ENCODE peak calls at places on chromosomes 16 and 17, in five cellular contexts. One of them, this sample, is unnamed. For H3K9me3 and H3K27me3, the result is how much of the 10 kb centered on the place peaks cover.

GRCh38 chr16:17724242-17724898 is 253.6 kb upstream of the XYLT1 start:
- DNase-seq in A673: no peak
- DNase-seq in ovary: no peak
- DNase-seq in left ventricle myocardium inferior: no peak
- DNase-seq in CD8-positive, alpha-beta memory T cell: no peak
- DNase-seq in this sample: peak

GRCh38 chr17:43114101-43114691 is 11.0 kb downstream of the BRCA1 start:
- DNase-seq in A673: no peak
- DNase-seq in ovary: no peak
- DNase-seq in left ventricle myocardium inferior: no peak
- DNase-seq in CD8-positive, alpha-beta memory T cell: no peak
- DNase-seq in this sample: no peak

GRCh38 chr16:23949630-23950290 is 114.0 kb downstream of the PRKCB start:
- DNase-seq in A673: no peak
- DNase-seq in ovary: no peak
- DNase-seq in left ventricle myocardium inferior: peak
- DNase-seq in CD8-positive, alpha-beta memory T cell: peak
- DNase-seq in this sample: no peak

GRCh38 chr17:11251561-11252107 is 10.6 kb downstream of the SHISA6 start:
- DNase-seq in A673: peak
- DNase-seq in ovary: no peak
- DNase-seq in left ventricle myocardium inferior: no peak
- DNase-seq in CD8-positive, alpha-beta memory T cell: no peak
- DNase-seq in this sample: no peak

GRCh38 chr17:956905-957304 is 22.7 kb downstream of the NXN start:
- DNase-seq in A673: no peak
- DNase-seq in ovary: no peak
- DNase-seq in left ventricle myocardium inferior: no peak
- DNase-seq in CD8-positive, alpha-beta memory T cell: no peak
- DNase-seq in this sample: no peak

GRCh38 chr17:45172232-45172540 is 10.5 kb downstream of the HEXIM2 start:
- DNase-seq in A673: no peak
- DNase-seq in ovary: no peak
- DNase-seq in left ventricle myocardium inferior: no peak
- DNase-seq in CD8-positive, alpha-beta memory T cell: no peak
- DNase-seq in this sample: no peak

GRCh38 chr16:89507219-89507833 is 877 bp upstream of the SPG7 start:
- DNase-seq in A673: no peak
- DNase-seq in ovary: no peak
- DNase-seq in left ventricle myocardium inferior: no peak
- DNase-seq in CD8-positive, alpha-beta memory T cell: no peak
- DNase-seq in this sample: no peak

GRCh38 chr17:82203920-82204319 is 8.7 kb downstream of the CCDC57 start:
- DNase-seq in A673: no peak
- DNase-seq in ovary: no peak
- DNase-seq in left ventricle myocardium inferior: no peak
- DNase-seq in CD8-positive, alpha-beta memory T cell: no peak
- DNase-seq in this sample: no peak

GRCh38 chr17:27323538-27324212 is 29.8 kb downstream of the WSB1 start:
- DNase-seq in A673: no peak
- DNase-seq in ovary: peak
- DNase-seq in left ventricle myocardium inferior: peak
- DNase-seq in CD8-positive, alpha-beta memory T cell: no peak
- DNase-seq in this sample: no peak

GRCh38 chr17:80261159-80261894 is 675 bp downstream of the RNF213 start:
- DNase-seq in A673: peak
- DNase-seq in ovary: peak
- DNase-seq in left ventricle myocardium inferior: peak
- DNase-seq in CD8-positive, alpha-beta memory T cell: peak
- DNase-seq in this sample: no peak

GRCh38 chr17:34366529-34367107 is 3.6 kb upstream of the CCL1 start:
- DNase-seq in A673: no peak
- DNase-seq in ovary: no peak
- DNase-seq in left ventricle myocardium inferior: no peak
- DNase-seq in CD8-positive, alpha-beta memory T cell: no peak
- DNase-seq in this sample: no peak

GRCh38 chr17:13410874-13411273 is 190.9 kb downstream of the HS3ST3A1 start:
- DNase-seq in A673: no peak
- DNase-seq in ovary: no peak
- DNase-seq in left ventricle myocardium inferior: no peak
- DNase-seq in CD8-positive, alpha-beta memory T cell: no peak
- DNase-seq in this sample: no peak

GRCh38 chr17:77485089-77485833 is 344.5 kb downstream of the SEC14L1 start:
- DNase-seq in A673: no peak
- DNase-seq in ovary: no peak
- DNase-seq in left ventricle myocardium inferior: no peak
- DNase-seq in CD8-positive, alpha-beta memory T cell: no peak
- DNase-seq in this sample: no peak

GRCh38 chr17:60372790-60373483 is 19.0 kb downstream of the USP32 start:
- DNase-seq in A673: no peak
- DNase-seq in ovary: no peak
- DNase-seq in left ventricle myocardium inferior: no peak
- DNase-seq in CD8-positive, alpha-beta memory T cell: no peak
- DNase-seq in this sample: no peak

GRCh38 chr17:345992-346785 is 6.4 kb downstream of the RPH3AL start:
- DNase-seq in A673: no peak
- DNase-seq in ovary: no peak
- DNase-seq in left ventricle myocardium inferior: no peak
- DNase-seq in CD8-positive, alpha-beta memory T cell: no peak
- DNase-seq in this sample: no peak

GRCh38 chr16:30399435-30400186 is 4.4 kb downstream of the ZNF48 start:
- DNase-seq in A673: no peak
- DNase-seq in ovary: no peak
- DNase-seq in left ventricle myocardium inferior: no peak
- DNase-seq in CD8-positive, alpha-beta memory T cell: no peak
- DNase-seq in this sample: no peak

GRCh38 chr17:40912506-40913220 is 24.8 kb downstream of the KRT23 start:
- DNase-seq in A673: no peak
- DNase-seq in ovary: no peak
- DNase-seq in left ventricle myocardium inferior: no peak
- DNase-seq in CD8-positive, alpha-beta memory T cell: no peak
- DNase-seq in this sample: no peak

GRCh38 chr16:78542419-78542818 is 443.0 kb downstream of the WWOX start:
- DNase-seq in A673: no peak
- DNase-seq in ovary: no peak
- DNase-seq in left ventricle myocardium inferior: no peak
- DNase-seq in CD8-positive, alpha-beta memory T cell: no peak
- DNase-seq in this sample: no peak

GRCh38 chr17:11852911-11853310 is 144.4 kb downstream of the ZNF18 start:
- DNase-seq in A673: no peak
- DNase-seq in ovary: no peak
- DNase-seq in left ventricle myocardium inferior: no peak
- DNase-seq in CD8-positive, alpha-beta memory T cell: no peak
- DNase-seq in this sample: no peak

GRCh38 chr16:30397056-30397455 is 1.8 kb downstream of the ZNF48 start:
- DNase-seq in A673: no peak
- DNase-seq in ovary: no peak
- DNase-seq in left ventricle myocardium inferior: no peak
- DNase-seq in CD8-positive, alpha-beta memory T cell: no peak
- DNase-seq in this sample: no peak

GRCh38 chr16:67256701-67257230 is 8.0 kb downstream of the SLC9A5 start:
- DNase-seq in A673: no peak
- DNase-seq in ovary: no peak
- DNase-seq in left ventricle myocardium inferior: no peak
- DNase-seq in CD8-positive, alpha-beta memory T cell: no peak
- DNase-seq in this sample: no peak

GRCh38 chr17:44045493-44045892 is 21.0 kb downstream of the LSM12 start:
- DNase-seq in A673: no peak
- DNase-seq in ovary: no peak
- DNase-seq in left ventricle myocardium inferior: no peak
- DNase-seq in CD8-positive, alpha-beta memory T cell: no peak
- DNase-seq in this sample: no peak

GRCh38 chr17:19897901-19898300 is 30.2 kb upstream of the ULK2 start:
- DNase-seq in A673: peak
- DNase-seq in ovary: no peak
- DNase-seq in left ventricle myocardium inferior: no peak
- DNase-seq in CD8-positive, alpha-beta memory T cell: no peak
- DNase-seq in this sample: peak

DNA sequence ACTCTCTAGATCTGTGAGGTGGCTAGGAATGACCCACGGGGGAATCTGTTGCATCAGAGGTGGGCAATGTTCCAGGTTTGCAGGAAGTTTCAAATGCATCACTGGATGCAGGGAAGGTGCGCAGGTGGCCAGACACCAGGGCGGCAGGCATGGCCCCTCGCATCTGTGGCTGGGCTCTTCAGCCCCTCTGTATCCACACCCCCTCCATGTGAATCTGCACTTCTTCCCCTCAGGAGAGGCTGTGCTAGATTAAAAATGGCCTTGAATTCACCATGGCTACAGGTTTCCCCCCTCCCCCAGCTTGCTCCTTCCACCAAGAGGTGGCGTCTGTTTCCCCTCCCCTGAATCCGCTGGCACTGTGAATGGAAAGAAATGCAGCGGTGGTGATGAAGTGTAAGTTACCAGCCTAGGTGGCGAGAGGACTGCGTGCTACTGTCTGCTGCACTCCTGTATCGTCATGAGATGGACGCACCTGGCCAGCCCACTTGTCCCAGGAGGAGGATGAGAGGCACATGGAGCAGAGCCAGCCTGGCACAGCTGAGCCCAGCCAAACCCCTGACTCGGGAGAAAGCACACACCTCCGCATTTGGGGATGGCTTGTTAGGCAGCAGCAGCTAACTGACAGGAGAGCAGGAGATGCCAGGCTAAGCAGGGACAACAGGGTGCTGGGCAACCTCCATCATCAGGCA is 26.3 kb downstream of the TNFRSF13B start:
- DNase-seq in A673: peak
- DNase-seq in ovary: no peak
- DNase-seq in left ventricle myocardium inferior: no peak
- DNase-seq in CD8-positive, alpha-beta memory T cell: no peak
- DNase-seq in this sample: no peak
- H3K9me3 ChIP-seq in A673: under half
- H3K9me3 ChIP-seq in ovary: under half
- H3K9me3 ChIP-seq in left ventricle myocardium inferior: under half
- H3K9me3 ChIP-seq in CD8-positive, alpha-beta memory T cell: under half
- H3K9me3 ChIP-seq in this sample: under half

GRCh38 chr16:85159226-85159980 is 47.1 kb upstream of the CIBAR2 start:
- DNase-seq in A673: no peak
- DNase-seq in ovary: no peak
- DNase-seq in left ventricle myocardium inferior: no peak
- DNase-seq in CD8-positive, alpha-beta memory T cell: no peak
- DNase-seq in this sample: no peak

GRCh38 chr16:85157372-85157771 is 45.1 kb upstream of the CIBAR2 start:
- DNase-seq in A673: no peak
- DNase-seq in ovary: no peak
- DNase-seq in left ventricle myocardium inferior: no peak
- DNase-seq in CD8-positive, alpha-beta memory T cell: no peak
- DNase-seq in this sample: no peak

GRCh38 chr16:85157813-85158701 is 45.8 kb upstream of the CIBAR2 start:
- DNase-seq in A673: peak
- DNase-seq in ovary: no peak
- DNase-seq in left ventricle myocardium inferior: no peak
- DNase-seq in CD8-positive, alpha-beta memory T cell: no peak
- DNase-seq in this sample: no peak

GRCh38 chr16:85156869-85157268 is 44.6 kb upstream of the CIBAR2 start:
- DNase-seq in A673: no peak
- DNase-seq in ovary: no peak
- DNase-seq in left ventricle myocardium inferior: no peak
- DNase-seq in CD8-positive, alpha-beta memory T cell: no peak
- DNase-seq in this sample: no peak

GRCh38 chr16:85158702-85159225 is 46.5 kb upstream of the CIBAR2 start:
- DNase-seq in A673: no peak
- DNase-seq in ovary: no peak
- DNase-seq in left ventricle myocardium inferior: no peak
- DNase-seq in CD8-positive, alpha-beta memory T cell: no peak
- DNase-seq in this sample: no peak
- H3K27me3 ChIP-seq in A673: under half
- H3K27me3 ChIP-seq in ovary: under half
- H3K27me3 ChIP-seq in left ventricle myocardium inferior: under half
- H3K27me3 ChIP-seq in CD8-positive, alpha-beta memory T cell: under half
- H3K27me3 ChIP-seq in this sample: under half

DNA sequence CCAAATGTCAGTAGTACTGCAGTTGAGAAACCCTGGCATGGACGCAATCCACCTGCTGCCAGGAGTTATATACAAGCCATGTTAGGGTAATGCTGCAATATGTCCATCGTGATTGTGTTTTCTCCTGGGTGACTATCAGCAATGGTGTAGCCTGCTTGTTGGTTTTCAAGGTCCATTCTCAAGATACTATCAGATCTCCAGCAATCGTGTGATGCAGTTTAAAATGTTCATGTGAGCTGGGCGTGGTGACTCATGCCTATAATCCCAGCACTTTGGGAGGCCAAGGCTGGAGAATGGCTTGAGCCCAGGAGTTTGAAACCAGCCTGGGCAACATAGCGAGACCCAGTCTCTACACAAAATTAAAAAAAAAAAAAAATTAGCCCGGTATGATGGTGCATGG is 24.0 kb downstream of the ABCC1 start:
- DNase-seq in A673: no peak
- DNase-seq in ovary: no peak
- DNase-seq in left ventricle myocardium inferior: no peak
- DNase-seq in CD8-positive, alpha-beta memory T cell: no peak
- DNase-seq in this sample: no peak
- H3K9me3 ChIP-seq in A673: under half
- H3K9me3 ChIP-seq in ovary: under half
- H3K9me3 ChIP-seq in left ventricle myocardium inferior: under half
- H3K9me3 ChIP-seq in CD8-positive, alpha-beta memory T cell: under half
- H3K9me3 ChIP-seq in this sample: under half

DNA sequence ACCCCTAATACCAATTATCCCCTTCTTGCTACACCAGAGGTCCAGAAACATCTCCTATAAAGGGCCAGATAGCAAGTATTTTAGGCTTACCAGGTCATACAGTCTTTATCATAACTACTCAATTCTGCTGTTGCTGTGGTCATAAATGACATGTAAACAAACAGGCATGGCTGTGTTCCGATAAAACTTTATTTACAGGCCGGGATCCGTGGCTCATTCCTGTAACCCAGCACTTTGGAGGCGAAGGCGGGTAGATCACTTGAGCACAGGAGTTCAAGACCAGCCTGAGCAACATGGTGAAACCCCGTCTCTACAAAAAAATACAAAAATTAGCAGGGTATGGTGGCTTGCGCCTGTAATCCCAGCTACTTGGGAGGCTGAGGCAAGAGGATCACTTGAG is 12.3 kb downstream of the ASGR1 start:
- DNase-seq in A673: no peak
- DNase-seq in ovary: no peak
- DNase-seq in left ventricle myocardium inferior: no peak
- DNase-seq in CD8-positive, alpha-beta memory T cell: no peak
- DNase-seq in this sample: no peak
- H3K27me3 ChIP-seq in A673: under half
- H3K27me3 ChIP-seq in ovary: under half
- H3K27me3 ChIP-seq in left ventricle myocardium inferior: under half
- H3K27me3 ChIP-seq in CD8-positive, alpha-beta memory T cell: under half
- H3K27me3 ChIP-seq in this sample: under half

GRCh38 chr16:1961651-1962067 is 2.3 kb downstream of the NDUFB10 start:
- DNase-seq in A673: peak
- DNase-seq in ovary: peak
- DNase-seq in left ventricle myocardium inferior: no peak
- DNase-seq in CD8-positive, alpha-beta memory T cell: no peak
- DNase-seq in this sample: no peak

GRCh38 chr16:1966460-1966859 is at the start of gene RNF151:
- DNase-seq in A673: no peak
- DNase-seq in ovary: no peak
- DNase-seq in left ventricle myocardium inferior: peak
- DNase-seq in CD8-positive, alpha-beta memory T cell: no peak
- DNase-seq in this sample: no peak

GRCh38 chr16:1965610-1966009 is 984 bp upstream of the RPS2 start:
- DNase-seq in A673: no peak
- DNase-seq in ovary: no peak
- DNase-seq in left ventricle myocardium inferior: no peak
- DNase-seq in CD8-positive, alpha-beta memory T cell: no peak
- DNase-seq in this sample: no peak

GRCh38 chr16:1964046-1964505 is 550 bp downstream of the RPS2 start:
- DNase-seq in A673: no peak
- DNase-seq in ovary: no peak
- DNase-seq in left ventricle myocardium inferior: no peak
- DNase-seq in CD8-positive, alpha-beta memory T cell: no peak
- DNase-seq in this sample: no peak

GRCh38 chr16:1964506-1965471 is at the start of gene RPS2:
- DNase-seq in A673: peak
- DNase-seq in ovary: peak
- DNase-seq in left ventricle myocardium inferior: peak
- DNase-seq in CD8-positive, alpha-beta memory T cell: peak
- DNase-seq in this sample: peak
- H3K9me3 ChIP-seq in A673: under half
- H3K9me3 ChIP-seq in ovary: under half
- H3K9me3 ChIP-seq in left ventricle myocardium inferior: under half
- H3K9me3 ChIP-seq in CD8-positive, alpha-beta memory T cell: under half
- H3K9me3 ChIP-seq in this sample: under half